ENCODE peak calls at places on chromosomes 16 and 17, in five cellular contexts. F is IMR-90, V is trophoblast cell, Z is H1, S is H9. X is an unnamed sample.

GRCh38 chr17:60165976-60166375 is 16.2 kb downstream of the CA4 start:
- DNase-seq in V (no peak), F (no peak), Z (no peak), S (no peak), X (no peak)

GRCh38 chr16:89586853-89587252 is 11.3 kb downstream of the CPNE7 start:
- DNase-seq in V (no peak), Z (no peak), S (no peak), F (no peak), X (no peak)

GRCh38 chr17:48456584-48456983 is 26.6 kb upstream of the SKAP1 start:
- DNase-seq in F (no peak), S (peak), Z (no peak), V (peak), X (no peak)

GRCh38 chr17:27463235-27463677 is 7.0 kb downstream of the KSR1 start:
- DNase-seq in F (no peak), V (peak), Z (no peak), S (no peak), X (no peak)

GRCh38 chr17:69414408-69415274 is at the start of gene MAP2K6:
- DNase-seq in Z (peak), F (peak), V (peak), S (peak), X (peak)

GRCh38 chr16:31471875-31472558 is at the start of gene TGFB1I1:
- DNase-seq in Z (peak), S (peak), F (peak), V (no peak), X (no peak)

GRCh38 chr17:50916708-50917417 is 50.7 kb upstream of the TOB1 start:
- DNase-seq in S (no peak), V (no peak), F (no peak), Z (no peak), X (no peak)

GRCh38 chr17:74197801-74198200 is 5.7 kb upstream of the RPL38 start:
- DNase-seq in Z (no peak), V (no peak), F (no peak), S (no peak), X (no peak)

GRCh38 chr17:56781944-56782737 is 51.6 kb downstream of the C17orf67 start:
- DNase-seq in Z (no peak), S (no peak), V (no peak), F (no peak), X (no peak)

GRCh38 chr17:56297142-56297541 is 143.9 kb downstream of the ANKFN1 start:
- DNase-seq in F (peak), V (no peak), Z (no peak), S (peak), X (no peak)

GRCh38 chr17:68910256-68910705 is 44.9 kb downstream of the ABCA8 start:
- DNase-seq in Z (no peak), V (no peak), S (no peak), F (peak), X (no peak)

GRCh38 chr17:80477647-80478478 is 1.5 kb upstream of the NPTX1 start:
- DNase-seq in F (peak), Z (peak), V (peak), S (peak), X (no peak)

GRCh38 chr17:3917391-3917931 is 1.2 kb upstream of the P2RX1 start:
- DNase-seq in Z (no peak), F (peak), V (no peak), S (no peak), X (no peak)

GRCh38 chr16:11408261-11408660 is 63.0 kb downstream of the RMI2 start:
- DNase-seq in S (no peak), F (peak), V (peak), Z (no peak), X (no peak)

GRCh38 chr17:73591278-73592078 is 52.8 kb downstream of the SDK2 start:
- DNase-seq in S (no peak), F (no peak), Z (no peak), V (peak), X (no peak)

GRCh38 chr17:67218385-67218950 is 26.5 kb downstream of the HELZ start:
- DNase-seq in Z (no peak), V (peak), S (no peak), F (peak), X (no peak)

GRCh38 chr17:19361326-19361725 is 1.2 kb downstream of the B9D1 start:
- DNase-seq in F (no peak), V (no peak), Z (no peak), S (no peak), X (no peak)

GRCh38 chr16:2591476-2592240 is 53.8 kb downstream of the PDPK1 start:
- DNase-seq in F (no peak), S (no peak), Z (no peak), V (no peak), X (no peak)

GRCh38 chr17:48672340-48672739 is 46.2 kb upstream of the HOXB9 start:
- DNase-seq in S (no peak), F (no peak), Z (no peak), V (no peak), X (no peak)

GRCh38 chr17:66451188-66452149 is 149.1 kb downstream of the PRKCA start:
- DNase-seq in F (no peak), S (peak), Z (peak), V (peak), X (no peak)

GRCh38 chr17:16997514-16998429 is 25.9 kb upstream of the TNFRSF13B start:
- DNase-seq in F (no peak), V (peak), Z (no peak), S (no peak), X (no peak)

GRCh38 chr17:44970136-44970737 is 2.1 kb upstream of the C1QL1 start:
- DNase-seq in S (peak), F (no peak), Z (peak), V (peak), X (no peak)

GRCh38 chr16:56862776-56863175 is 2.2 kb upstream of the SLC12A3 start:
- DNase-seq in Z (no peak), S (no peak), F (no peak), V (no peak), X (no peak)

GRCh38 chr17:60138769-60139437 is 10.9 kb upstream of the CA4 start:
- DNase-seq in Z (peak), V (no peak), S (no peak), F (no peak), X (no peak)

GRCh38 chr16:15643453-15644305 is 725 bp upstream of the MARF1 start:
- DNase-seq in Z (peak), S (no peak), V (peak), F (peak), X (no peak)

GRCh38 chr17:74513987-74514631 is 17.2 kb downstream of the CD300LB start:
- DNase-seq in V (peak), Z (peak), S (peak), F (peak), X (peak)

GRCh38 chr17:9037741-9038140 is 16.4 kb downstream of the NTN1 start:
- DNase-seq in Z (no peak), S (no peak), F (no peak), V (no peak), X (no peak)

GRCh38 chr16:88639231-88640038 is 1.1 kb downstream of the IL17C start:
- DNase-seq in Z (peak), V (peak), F (no peak), S (peak), X (no peak)

GRCh38 chr17:55154101-55154500 is 110.7 kb upstream of the HLF start:
- DNase-seq in Z (no peak), S (no peak), V (no peak), F (no peak), X (no peak)

GRCh38 chr17:34579979-34580684 is 750 bp downstream of the TMEM132E start:
- DNase-seq in V (no peak), S (peak), F (no peak), Z (peak), X (no peak)

GRCh38 chr17:38455288-38455915 is 27.1 kb downstream of the ARHGAP23 start:
- DNase-seq in Z (no peak), S (peak), F (no peak), V (peak), X (no peak)

GRCh38 chr16:66521951-66522771 is 27.8 kb downstream of the TK2 start:
- DNase-seq in Z (no peak), F (peak), V (peak), S (no peak), X (no peak)

GRCh38 chr17:73561066-73561465 is 83.2 kb downstream of the SDK2 start:
- DNase-seq in F (no peak), Z (no peak), S (no peak), V (no peak), X (no peak)

GRCh38 chr17:10121971-10122707 is 76.3 kb downstream of the GAS7 start:
- DNase-seq in Z (no peak), F (peak), S (no peak), V (no peak), X (no peak)
- H4K8ac ChIP-seq in Z (no peak), F (no peak), S (no peak), V (no peak), X (no peak)

GRCh38 chr17:81484195-81484979 is 28.2 kb downstream of the ACTG1 start:
- DNase-seq in Z (peak), F (peak), V (peak), S (peak), X (peak)
- H2BK5ac ChIP-seq in Z (peak), F (no peak), V (no peak), S (no peak), X (peak)

GRCh38 chr17:7309628-7310027 is 2.2 kb downstream of the EIF5A start:
- DNase-seq in F (no peak), S (no peak), V (no peak), Z (no peak), X (no peak)
- H4K8ac ChIP-seq in F (no peak), S (no peak), V (no peak), Z (no peak), X (no peak)

DNA sequence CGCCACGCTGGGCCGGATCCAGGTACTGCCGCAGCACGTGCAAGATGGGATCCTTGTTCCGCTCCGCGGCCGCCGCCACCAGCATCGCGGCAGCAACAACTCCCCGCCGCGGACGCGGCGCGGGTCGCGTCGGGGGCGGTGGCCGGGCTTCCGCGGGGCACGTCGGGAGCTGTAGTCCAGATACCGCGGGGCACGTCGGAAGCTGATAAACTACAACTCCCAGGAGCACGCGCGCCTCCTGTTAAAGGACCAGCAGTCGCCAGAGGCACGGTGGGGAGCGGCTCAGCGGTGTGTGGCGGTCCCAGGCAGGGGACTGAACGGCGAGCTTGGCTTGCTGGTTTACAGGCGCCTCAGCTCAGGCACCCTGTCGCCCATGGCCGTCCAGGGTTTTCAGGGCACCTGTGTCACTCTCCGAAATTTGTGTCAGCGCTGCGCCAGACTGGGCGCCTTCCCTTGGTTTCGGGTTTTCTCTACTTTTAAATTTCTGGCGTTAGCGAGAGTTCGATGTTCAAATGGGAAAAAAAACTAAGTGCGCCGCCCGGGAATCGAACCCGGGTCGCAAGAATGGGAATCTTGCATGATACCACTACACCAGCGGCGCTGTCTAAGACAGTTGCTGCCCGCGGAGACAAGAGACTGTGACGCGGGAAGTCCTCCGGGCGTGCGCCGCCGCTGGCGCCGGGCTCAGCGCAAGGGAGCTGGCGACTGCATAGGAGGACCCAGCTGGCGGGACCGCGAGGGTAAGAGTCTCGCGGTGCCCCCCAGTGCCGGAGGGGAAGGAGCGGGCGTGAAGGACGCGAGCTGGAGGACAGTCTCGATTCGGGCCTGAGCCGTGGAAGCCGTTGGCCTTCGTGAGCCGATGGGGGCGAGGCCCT is at the start of gene METTL26:
- DNase-seq in V (peak), Z (peak), S (peak), F (peak), X (peak)
- H2BK5ac ChIP-seq in V (peak), Z (peak), S (no peak), F (peak), X (peak)

DNA sequence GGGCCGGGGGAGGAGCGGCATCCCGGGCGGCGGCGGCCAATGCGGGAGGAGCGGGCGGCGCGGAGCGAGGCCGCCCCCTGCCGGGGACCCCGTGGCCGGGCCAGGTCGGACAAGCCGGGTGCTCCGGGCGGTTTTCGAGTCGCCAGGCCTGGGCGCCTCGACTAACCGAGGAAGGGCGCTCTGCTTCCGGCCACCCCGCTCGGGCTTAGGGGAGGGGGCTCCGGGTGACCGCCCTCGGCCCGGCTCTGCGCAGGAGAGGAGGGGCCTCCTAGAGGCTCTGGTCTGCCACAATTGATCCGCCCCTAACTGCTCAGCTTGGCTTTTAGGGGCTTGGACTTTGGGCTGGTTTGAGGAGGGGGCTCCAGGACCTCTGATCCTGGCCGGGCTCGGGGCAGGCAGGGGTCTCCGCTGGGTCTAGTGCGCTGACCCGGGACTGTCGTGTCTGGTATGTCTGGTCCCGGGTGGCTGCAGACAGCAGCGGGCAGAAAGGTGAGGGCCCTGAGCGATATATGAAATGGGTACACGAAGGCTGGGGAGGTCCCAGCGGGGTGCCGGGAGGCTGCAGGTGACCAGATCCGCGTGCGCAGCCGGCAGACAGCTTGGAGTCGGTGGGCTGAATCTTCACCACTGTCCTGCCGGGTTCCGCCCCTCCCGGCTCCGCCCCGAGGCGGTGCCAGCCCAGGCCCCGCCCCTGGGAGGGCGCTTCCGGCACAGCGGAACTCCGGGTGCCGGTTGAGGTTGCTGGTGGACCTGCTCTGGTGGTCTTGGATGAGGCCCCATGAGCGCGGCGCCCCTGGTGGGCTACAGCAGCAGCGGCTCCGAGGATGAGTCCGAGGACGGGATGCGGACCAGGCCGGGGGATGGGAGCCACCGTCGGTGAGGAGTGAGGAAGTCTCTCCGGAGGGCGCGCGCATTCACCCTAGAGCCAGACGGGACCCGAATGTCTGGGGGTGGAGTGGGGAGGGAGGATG is at the start of gene USB1:
- DNase-seq in Z (peak), S (peak), F (peak), V (peak), X (peak)
- H4K8ac ChIP-seq in Z (peak), S (no peak), F (peak), V (peak), X (no peak)

DNA sequence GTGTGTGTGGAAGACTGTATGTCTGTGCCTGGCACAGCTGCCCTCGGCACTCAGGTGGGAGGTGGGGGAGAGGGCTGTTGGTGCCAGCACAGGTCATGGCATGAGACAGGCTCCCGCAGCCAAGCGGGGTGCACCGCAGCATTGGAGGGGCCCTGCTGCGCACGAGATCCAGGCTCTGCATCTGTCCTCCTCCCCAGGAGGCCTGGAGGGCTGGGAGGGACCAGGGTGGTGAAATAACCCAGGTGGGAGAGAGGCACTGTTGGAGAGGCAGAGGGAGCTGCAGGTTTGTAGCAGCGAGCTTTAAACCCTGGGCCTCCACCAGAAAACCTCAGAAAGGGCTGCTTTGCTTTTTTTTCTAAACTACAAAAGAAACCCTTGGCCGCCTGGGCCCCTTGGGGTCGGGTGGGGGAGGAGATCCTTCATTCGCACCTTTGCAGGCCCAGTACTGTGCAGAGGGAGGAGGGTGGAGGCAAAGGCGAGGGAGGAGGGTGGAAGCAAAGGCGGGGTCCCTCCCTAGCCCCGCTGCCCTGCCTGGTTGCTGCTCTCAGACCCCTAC is 241.7 kb downstream of the SEC14L1 start:
- DNase-seq in F (no peak), Z (no peak), V (no peak), S (peak), X (no peak)
- H2BK5ac ChIP-seq in F (peak), Z (peak), V (peak), S (no peak), X (peak)

DNA sequence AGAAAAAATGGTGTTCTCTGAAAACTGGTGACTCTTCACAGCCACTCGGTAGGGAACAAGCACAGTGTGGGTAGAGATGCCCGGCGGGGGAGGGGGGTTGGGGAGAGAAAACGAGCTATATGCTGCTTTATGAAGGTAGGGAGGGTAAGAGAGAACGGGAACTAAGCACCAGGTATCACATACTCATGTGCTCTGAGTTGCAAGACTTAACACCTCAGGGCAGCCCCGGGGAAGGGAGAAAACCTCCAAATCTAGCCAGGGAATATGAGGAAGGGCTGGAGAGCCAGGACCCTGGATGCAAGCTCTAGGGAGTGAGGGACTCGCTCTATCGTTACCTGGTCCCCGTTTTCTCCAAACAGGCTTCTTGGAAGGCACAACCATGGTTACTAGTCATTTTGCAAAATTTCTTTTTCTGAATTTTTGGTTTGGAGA is 35.3 kb downstream of the HIC1 start:
- DNase-seq in F (no peak), V (peak), S (no peak), Z (no peak), X (no peak)
- H4K8ac ChIP-seq in F (peak), V (no peak), S (no peak), Z (no peak), X (no peak)

GRCh38 chr16:79183571-79183970 is 417.0 kb downstream of the MAF start:
- DNase-seq in F (no peak), V (no peak), Z (no peak), S (no peak), X (no peak)

GRCh38 chr16:79185681-79186080 is 414.9 kb downstream of the MAF start:
- DNase-seq in S (no peak), Z (no peak), V (no peak), F (no peak), X (no peak)

GRCh38 chr16:79184464-79184863 is 416.1 kb downstream of the MAF start:
- DNase-seq in V (no peak), S (no peak), F (no peak), Z (no peak), X (no peak)

GRCh38 chr16:79188115-79188779 is 412.3 kb downstream of the MAF start:
- DNase-seq in V (no peak), Z (no peak), F (no peak), S (no peak), X (no peak)

DNA sequence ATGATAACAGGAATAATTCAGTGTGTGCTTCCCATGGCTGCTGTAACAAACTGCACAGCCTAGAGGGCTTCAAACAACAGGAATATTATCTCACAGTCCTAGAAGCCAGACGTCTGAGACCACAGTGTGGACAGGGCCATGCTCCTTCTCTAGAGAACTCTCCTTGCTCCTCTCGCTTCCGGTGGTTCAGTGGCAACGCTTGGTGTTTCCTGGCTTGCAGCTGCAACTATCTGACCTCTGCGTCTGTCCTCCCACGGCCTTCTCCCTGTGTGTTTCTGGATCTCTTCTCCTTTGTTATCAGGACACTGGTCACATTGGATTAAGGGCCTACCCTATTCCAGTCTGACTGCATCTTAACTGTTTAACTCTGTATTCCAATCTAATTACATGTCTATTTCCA is 414.3 kb downstream of the MAF start:
- DNase-seq in F (no peak), V (no peak), Z (no peak), S (no peak), X (no peak)
- H2BK5ac ChIP-seq in F (no peak), V (no peak), Z (no peak), S (no peak), X (no peak)

GRCh38 chr17:72254808-72255449 is 134.1 kb downstream of the SOX9 start:
- DNase-seq in S (no peak), V (no peak), F (peak), Z (no peak), X (no peak)
- H4K8ac ChIP-seq in S (no peak), V (no peak), F (no peak), Z (no peak), X (no peak)